ENCODE peak calls at places on chromosomes 11 and 22, in five cellular contexts. D, Y, S, C and I are unnamed samples.

GRCh38 chr11:38543311-38543710 is 1945.3 kb upstream of the RAG2 start:
- DNase-seq in C (no peak), D (no peak), S (no peak), Y (no peak), I (no peak)

GRCh38 chr11:20109731-20110445 is 50.4 kb downstream of the DBX1 start:
- DNase-seq in Y (no peak), C (no peak), D (no peak), S (no peak), I (no peak)

GRCh38 chr22:46055176-46055850 is 78.4 kb upstream of the WNT7B start:
- DNase-seq in Y (peak), C (no peak), S (peak), D (peak), I (no peak)

GRCh38 chr11:68563454-68563853 is 102.9 kb downstream of the PPP6R3 start:
- DNase-seq in S (no peak), C (no peak), Y (no peak), D (no peak), I (no peak)

GRCh38 chr11:129365816-129366215 is 9.8 kb upstream of the BARX2 start:
- DNase-seq in C (no peak), D (no peak), Y (no peak), S (no peak), I (no peak)

GRCh38 chr11:2655320-2655719 is 44.5 kb downstream of the KCNQ1OT1 start:
- DNase-seq in S (no peak), D (no peak), C (no peak), Y (no peak), I (no peak)

GRCh38 chr11:45079567-45079942 is 66.9 kb upstream of the PRDM11 start:
- DNase-seq in D (no peak), Y (no peak), C (no peak), S (no peak), I (no peak)

GRCh38 chr11:8228206-8228605 is 35.5 kb downstream of the LMO1 start:
- DNase-seq in Y (peak), C (no peak), D (no peak), S (no peak), I (no peak)

GRCh38 chr22:41132555-41132954 is 40.2 kb downstream of the EP300 start:
- DNase-seq in D (no peak), S (no peak), C (no peak), Y (no peak), I (no peak)

GRCh38 chr11:12163181-12163841 is 52.9 kb downstream of the MICAL2 start:
- DNase-seq in S (peak), D (peak), C (no peak), Y (no peak), I (peak)

GRCh38 chr22:47064016-47064415 is 301.6 kb downstream of the TBC1D22A start:
- DNase-seq in D (no peak), Y (no peak), C (no peak), S (peak), I (no peak)

GRCh38 chr22:36244522-36245391 is 5.4 kb upstream of the APOL2 start:
- DNase-seq in Y (no peak), C (no peak), D (no peak), S (peak), I (no peak)

GRCh38 chr22:50732681-50733080 is 5.3 kb upstream of the ACR start:
- DNase-seq in D (no peak), Y (peak), C (no peak), S (peak), I (no peak)

GRCh38 chr11:7165911-7166310 is 77.1 kb downstream of the RBMXL2 start:
- DNase-seq in C (no peak), S (no peak), Y (no peak), D (no peak), I (no peak)

GRCh38 chr11:70090989-70091388 is 12.9 kb downstream of the ANO1 start:
- DNase-seq in C (no peak), S (peak), D (no peak), Y (peak), I (peak)

GRCh38 chr11:93005239-93005638 is 35.8 kb downstream of the MTNR1B start:
- DNase-seq in S (no peak), C (no peak), Y (no peak), D (no peak), I (no peak)

GRCh38 chr11:57116654-57117053 is 65.1 kb upstream of the LRRC55 start:
- DNase-seq in S (peak), D (peak), C (no peak), Y (no peak), I (no peak)

GRCh38 chr11:2328656-2329354 is 27.0 kb downstream of the TSPAN32 start:
- DNase-seq in D (no peak), C (no peak), Y (no peak), S (no peak), I (no peak)

GRCh38 chr11:31987118-31988005 is 103.5 kb upstream of the RCN1 start:
- DNase-seq in Y (no peak), D (no peak), S (no peak), C (no peak), I (no peak)
- H3K4me3 ChIP-seq in Y (no peak), D (no peak), S (peak), C (peak), I (no peak)

GRCh38 chr11:108538022-108538424 is 39.8 kb upstream of the POGLUT3 start:
- DNase-seq in D (no peak), C (no peak), Y (peak), S (no peak), I (no peak)
- H3K4me3 ChIP-seq in D (no peak), C (no peak), Y (peak), S (no peak), I (no peak)

DNA sequence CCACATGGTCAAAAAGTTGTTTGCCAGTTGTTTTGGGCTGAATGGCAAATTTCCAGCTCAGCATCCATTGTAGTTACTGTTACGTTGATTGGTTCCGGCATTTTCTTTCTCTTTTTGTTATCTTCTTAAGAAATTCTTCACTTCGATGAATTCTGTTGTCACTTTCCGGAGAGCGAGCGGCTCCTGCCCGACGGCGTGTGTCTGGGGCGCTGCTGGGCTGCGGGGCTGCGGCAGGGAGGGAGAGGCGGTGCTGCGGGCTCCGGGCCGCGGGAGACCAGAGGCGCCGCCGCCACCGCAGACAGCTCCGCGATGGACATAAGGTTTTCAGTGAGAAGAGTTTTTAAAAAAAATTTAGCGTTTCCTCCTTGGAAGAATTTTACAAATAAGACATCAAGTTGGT is 117.4 kb downstream of the RRM1 start:
- DNase-seq in Y (no peak), S (no peak), C (no peak), D (no peak), I (no peak)
- H3K4me3 ChIP-seq in Y (no peak), S (peak), C (no peak), D (no peak), I (no peak)

DNA sequence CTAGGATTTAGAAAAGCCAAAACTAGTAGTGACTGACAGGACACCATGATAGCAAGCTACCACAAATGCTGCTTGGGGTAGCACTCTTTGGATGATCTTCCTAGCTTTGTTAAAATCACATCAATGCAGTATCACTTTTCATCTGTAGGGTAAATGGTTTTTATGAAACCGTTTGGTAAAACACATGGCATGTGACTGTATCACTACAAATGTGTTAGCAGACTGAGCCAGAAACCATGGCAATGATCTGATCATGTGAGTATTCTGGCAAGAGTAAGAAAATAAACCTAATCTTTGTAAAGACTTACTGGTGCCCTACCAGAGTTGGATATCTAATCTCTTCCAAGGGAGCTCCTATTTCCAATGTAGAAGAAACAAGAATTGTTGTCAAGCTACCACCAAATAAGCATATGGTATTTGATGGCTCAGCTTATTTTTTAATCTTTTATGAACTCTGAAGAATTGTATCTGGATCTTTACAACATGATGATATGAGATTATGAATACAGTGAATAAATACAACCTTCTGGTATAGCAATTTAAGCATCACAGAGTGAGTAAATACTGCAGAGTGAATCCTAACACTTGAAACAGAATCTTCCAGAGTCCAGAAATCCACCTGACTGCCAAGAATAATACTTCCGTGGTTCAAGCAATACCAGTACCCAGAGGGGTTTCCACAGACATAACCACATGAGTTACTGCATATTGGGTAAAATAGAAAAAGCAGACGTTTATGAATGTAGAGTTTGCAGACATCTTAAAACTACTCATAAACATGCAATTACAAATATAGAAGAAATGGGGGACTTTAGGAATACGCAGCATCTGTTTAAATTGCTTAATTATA is 238.9 kb downstream of the TTC28 start:
- DNase-seq in Y (no peak), S (no peak), D (peak), C (no peak), I (no peak)
- H3K4me3 ChIP-seq in Y (peak), S (peak), D (no peak), C (peak), I (peak)